ENCODE peak calls at places on chromosomes 1 and 21, in six cellular contexts. One of them, this sample, is unnamed.

GRCh38 chr1:33494929-33495328 is 22.5 kb downstream of the ZSCAN20 start:
- DNase-seq in NCI-H1436: no peak
- DNase-seq in hepatocyte: no peak
- DNase-seq in MCF 10A: no peak
- DNase-seq in NCI-H2171 treated with DMSO at 0.1 percent for 48 hours: no peak
- DNase-seq in epithelial cell of esophagus: no peak
- DNase-seq in this sample: no peak

GRCh38 chr1:212588137-212588510 is 20.4 kb upstream of the ATF3 start:
- DNase-seq in NCI-H1436: no peak
- DNase-seq in hepatocyte: no peak
- DNase-seq in MCF 10A: no peak
- DNase-seq in NCI-H2171 treated with DMSO at 0.1 percent for 48 hours: no peak
- DNase-seq in epithelial cell of esophagus: no peak
- DNase-seq in this sample: no peak

GRCh38 chr1:21961337-21961736 is 15.5 kb upstream of the CELA3B start:
- DNase-seq in NCI-H1436: no peak
- DNase-seq in hepatocyte: no peak
- DNase-seq in MCF 10A: no peak
- DNase-seq in NCI-H2171 treated with DMSO at 0.1 percent for 48 hours: no peak
- DNase-seq in epithelial cell of esophagus: no peak
- DNase-seq in this sample: no peak

GRCh38 chr1:84145051-84145450 is 980 bp downstream of the PRKACB start:
- DNase-seq in NCI-H1436: no peak
- DNase-seq in hepatocyte: no peak
- DNase-seq in MCF 10A: no peak
- DNase-seq in NCI-H2171 treated with DMSO at 0.1 percent for 48 hours: no peak
- DNase-seq in epithelial cell of esophagus: peak
- DNase-seq in this sample: no peak

GRCh38 chr1:200473698-200474371 is 64.0 kb upstream of the ZNF281 start:
- DNase-seq in NCI-H1436: no peak
- DNase-seq in hepatocyte: no peak
- DNase-seq in MCF 10A: no peak
- DNase-seq in NCI-H2171 treated with DMSO at 0.1 percent for 48 hours: peak
- DNase-seq in epithelial cell of esophagus: no peak
- DNase-seq in this sample: no peak

GRCh38 chr1:62706985-62707745 is 19.0 kb upstream of the DOCK7 start:
- DNase-seq in NCI-H1436: no peak
- DNase-seq in hepatocyte: no peak
- DNase-seq in MCF 10A: no peak
- DNase-seq in NCI-H2171 treated with DMSO at 0.1 percent for 48 hours: no peak
- DNase-seq in epithelial cell of esophagus: no peak
- DNase-seq in this sample: no peak

GRCh38 chr1:94032637-94033036 is 88.3 kb downstream of the ABCA4 start:
- DNase-seq in NCI-H1436: no peak
- DNase-seq in hepatocyte: no peak
- DNase-seq in MCF 10A: no peak
- DNase-seq in NCI-H2171 treated with DMSO at 0.1 percent for 48 hours: no peak
- DNase-seq in epithelial cell of esophagus: no peak
- DNase-seq in this sample: no peak

GRCh38 chr1:161069731-161070270 is at the start of gene ARHGAP30:
- DNase-seq in NCI-H1436: no peak
- DNase-seq in hepatocyte: no peak
- DNase-seq in MCF 10A: no peak
- DNase-seq in NCI-H2171 treated with DMSO at 0.1 percent for 48 hours: no peak
- DNase-seq in epithelial cell of esophagus: no peak
- DNase-seq in this sample: peak

GRCh38 chr1:24909388-24909898 is 20.6 kb downstream of the RUNX3 start:
- DNase-seq in NCI-H1436: no peak
- DNase-seq in hepatocyte: peak
- DNase-seq in MCF 10A: no peak
- DNase-seq in NCI-H2171 treated with DMSO at 0.1 percent for 48 hours: no peak
- DNase-seq in epithelial cell of esophagus: peak
- DNase-seq in this sample: no peak

GRCh38 chr1:32234792-32235191 is 12.2 kb upstream of the FAM167B start:
- DNase-seq in NCI-H1436: no peak
- DNase-seq in hepatocyte: no peak
- DNase-seq in MCF 10A: no peak
- DNase-seq in NCI-H2171 treated with DMSO at 0.1 percent for 48 hours: no peak
- DNase-seq in epithelial cell of esophagus: no peak
- DNase-seq in this sample: no peak

GRCh38 chr1:225917536-225917935 is 6.5 kb downstream of the PYCR2 start:
- DNase-seq in NCI-H1436: no peak
- DNase-seq in hepatocyte: no peak
- DNase-seq in MCF 10A: peak
- DNase-seq in NCI-H2171 treated with DMSO at 0.1 percent for 48 hours: no peak
- DNase-seq in epithelial cell of esophagus: peak
- DNase-seq in this sample: no peak

GRCh38 chr1:91791691-91792392 is 94.1 kb downstream of the TGFBR3 start:
- DNase-seq in NCI-H1436: no peak
- DNase-seq in hepatocyte: no peak
- DNase-seq in MCF 10A: peak
- DNase-seq in NCI-H2171 treated with DMSO at 0.1 percent for 48 hours: no peak
- DNase-seq in epithelial cell of esophagus: peak
- DNase-seq in this sample: no peak

GRCh38 chr1:39639333-39640130 is at the start of gene HEYL:
- DNase-seq in NCI-H1436: peak
- DNase-seq in hepatocyte: peak
- DNase-seq in MCF 10A: no peak
- DNase-seq in NCI-H2171 treated with DMSO at 0.1 percent for 48 hours: peak
- DNase-seq in epithelial cell of esophagus: peak
- DNase-seq in this sample: peak

GRCh38 chr1:43986712-43987111 is 4.7 kb upstream of the CCDC24 start:
- DNase-seq in NCI-H1436: no peak
- DNase-seq in hepatocyte: no peak
- DNase-seq in MCF 10A: no peak
- DNase-seq in NCI-H2171 treated with DMSO at 0.1 percent for 48 hours: no peak
- DNase-seq in epithelial cell of esophagus: no peak
- DNase-seq in this sample: no peak

GRCh38 chr1:88462481-88463261 is 221.4 kb upstream of the PKN2 start:
- DNase-seq in NCI-H1436: peak
- DNase-seq in hepatocyte: peak
- DNase-seq in MCF 10A: no peak
- DNase-seq in NCI-H2171 treated with DMSO at 0.1 percent for 48 hours: no peak
- DNase-seq in epithelial cell of esophagus: peak
- DNase-seq in this sample: no peak

GRCh38 chr1:179175011-179175934 is 54.2 kb downstream of the ABL2 start:
- DNase-seq in NCI-H1436: no peak
- DNase-seq in hepatocyte: no peak
- DNase-seq in MCF 10A: peak
- DNase-seq in NCI-H2171 treated with DMSO at 0.1 percent for 48 hours: no peak
- DNase-seq in epithelial cell of esophagus: peak
- DNase-seq in this sample: no peak

GRCh38 chr21:46125846-46126301 is 28.0 kb downstream of the COL6A2 start:
- DNase-seq in NCI-H1436: no peak
- DNase-seq in hepatocyte: no peak
- DNase-seq in MCF 10A: no peak
- DNase-seq in NCI-H2171 treated with DMSO at 0.1 percent for 48 hours: no peak
- DNase-seq in epithelial cell of esophagus: no peak
- DNase-seq in this sample: no peak

GRCh38 chr1:89635825-89636815 is 3.2 kb downstream of the LRRC8C start:
- DNase-seq in NCI-H1436: no peak
- DNase-seq in hepatocyte: no peak
- DNase-seq in MCF 10A: peak
- DNase-seq in NCI-H2171 treated with DMSO at 0.1 percent for 48 hours: no peak
- DNase-seq in epithelial cell of esophagus: peak
- DNase-seq in this sample: no peak

GRCh38 chr21:42156690-42157605 is 62.0 kb upstream of the ABCG1 start:
- DNase-seq in NCI-H1436: no peak
- DNase-seq in hepatocyte: no peak
- DNase-seq in MCF 10A: peak
- DNase-seq in NCI-H2171 treated with DMSO at 0.1 percent for 48 hours: peak
- DNase-seq in epithelial cell of esophagus: peak
- DNase-seq in this sample: no peak

GRCh38 chr1:183218981-183219621 is 33.0 kb downstream of the LAMC2 start:
- DNase-seq in NCI-H1436: peak
- DNase-seq in hepatocyte: peak
- DNase-seq in MCF 10A: no peak
- DNase-seq in NCI-H2171 treated with DMSO at 0.1 percent for 48 hours: no peak
- DNase-seq in epithelial cell of esophagus: peak
- DNase-seq in this sample: no peak

GRCh38 chr1:202192770-202193613 is 607 bp upstream of the LGR6 start:
- DNase-seq in NCI-H1436: peak
- DNase-seq in hepatocyte: peak
- DNase-seq in MCF 10A: peak
- DNase-seq in NCI-H2171 treated with DMSO at 0.1 percent for 48 hours: peak
- DNase-seq in epithelial cell of esophagus: peak
- DNase-seq in this sample: peak

GRCh38 chr1:245173446-245174178 is 18.8 kb downstream of the KIF26B start:
- DNase-seq in NCI-H1436: no peak
- DNase-seq in hepatocyte: peak
- DNase-seq in MCF 10A: no peak
- DNase-seq in NCI-H2171 treated with DMSO at 0.1 percent for 48 hours: no peak
- DNase-seq in epithelial cell of esophagus: no peak
- DNase-seq in this sample: no peak

GRCh38 chr1:212608956-212609700 is 567 bp downstream of the ATF3 start:
- DNase-seq in NCI-H1436: peak
- DNase-seq in hepatocyte: peak
- DNase-seq in MCF 10A: peak
- DNase-seq in NCI-H2171 treated with DMSO at 0.1 percent for 48 hours: peak
- DNase-seq in epithelial cell of esophagus: no peak
- DNase-seq in this sample: peak

GRCh38 chr1:35929730-35930592 is 944 bp upstream of the AGO3 start:
- DNase-seq in NCI-H1436: peak
- DNase-seq in hepatocyte: peak
- DNase-seq in MCF 10A: peak
- DNase-seq in NCI-H2171 treated with DMSO at 0.1 percent for 48 hours: peak
- DNase-seq in epithelial cell of esophagus: peak
- DNase-seq in this sample: peak

GRCh38 chr1:248926401-248927182 is 20.6 kb downstream of the PGBD2 start:
- DNase-seq in NCI-H1436: no peak
- DNase-seq in hepatocyte: no peak
- DNase-seq in MCF 10A: peak
- DNase-seq in NCI-H2171 treated with DMSO at 0.1 percent for 48 hours: no peak
- DNase-seq in epithelial cell of esophagus: peak
- DNase-seq in this sample: no peak

GRCh38 chr1:243950166-243950565 is 100.1 kb upstream of the AKT3 start:
- DNase-seq in NCI-H1436: no peak
- DNase-seq in hepatocyte: peak
- DNase-seq in MCF 10A: peak
- DNase-seq in NCI-H2171 treated with DMSO at 0.1 percent for 48 hours: peak
- DNase-seq in epithelial cell of esophagus: peak
- DNase-seq in this sample: no peak

GRCh38 chr1:26038477-26038876 is 7.4 kb downstream of the SLC30A2 start:
- DNase-seq in NCI-H1436: no peak
- DNase-seq in hepatocyte: no peak
- DNase-seq in MCF 10A: no peak
- DNase-seq in NCI-H2171 treated with DMSO at 0.1 percent for 48 hours: peak
- DNase-seq in epithelial cell of esophagus: no peak
- DNase-seq in this sample: no peak

GRCh38 chr1:207861442-207862177 is 49.3 kb downstream of the CD34 start:
- DNase-seq in NCI-H1436: no peak
- DNase-seq in hepatocyte: no peak
- DNase-seq in MCF 10A: no peak
- DNase-seq in NCI-H2171 treated with DMSO at 0.1 percent for 48 hours: no peak
- DNase-seq in epithelial cell of esophagus: no peak
- DNase-seq in this sample: no peak

GRCh38 chr1:245356891-245357585 is 202.3 kb downstream of the KIF26B start:
- DNase-seq in NCI-H1436: no peak
- DNase-seq in hepatocyte: no peak
- DNase-seq in MCF 10A: no peak
- DNase-seq in NCI-H2171 treated with DMSO at 0.1 percent for 48 hours: no peak
- DNase-seq in epithelial cell of esophagus: no peak
- DNase-seq in this sample: no peak

This sample was measured in T-helper 9 cell.